ENCODE peak calls at places on chromosomes 12 and 14, in eight cellular contexts. D is NCI-H1092; W is left colon; T is heart left ventricle; M is KG1; P is germinal center; X is activated CD8-positive, alpha-beta memory T cell treated with anti-CD3 and anti-CD28 coated beads, Interleukin-2, amount 50 U/mL, for 48 hours; K is PC-3. Z is an unnamed sample.

GRCh38 chr12:92437452-92437851 is 265.3 kb upstream of the PLEKHG7 start:
- DNase-seq in D (no peak), W (no peak), T (no peak), M (no peak), P (peak; percentile 20), X (no peak), K (no peak), Z (no peak)

GRCh38 chr12:48946206-48946605 is 11.1 kb downstream of the ARF3 start:
- DNase-seq in D (no peak), W (no peak), T (no peak), M (no peak), P (no peak), X (no peak), K (no peak), Z (no peak)

GRCh38 chr12:79451365-79451764 is 239.4 kb downstream of the PAWR start:
- DNase-seq in D (no peak), W (no peak), T (no peak), M (no peak), P (no peak), X (no peak), K (peak; percentile 21), Z (no peak)

GRCh38 chr12:99455350-99456037 is 192.1 kb upstream of the GARIN6 start:
- DNase-seq in D (no peak), W (no peak), T (no peak), M (no peak), P (no peak), X (no peak), K (peak; percentile 88), Z (no peak)

GRCh38 chr14:102777711-102778615 is 714 bp downstream of the TRAF3 start:
- DNase-seq in D (no peak), W (peak; percentile 36), T (peak; percentile 9), M (no peak), P (no peak), X (no peak), K (peak; percentile 18), Z (peak; percentile 19)

GRCh38 chr12:240566-240965 is 22.1 kb downstream of the SLC6A13 start:
- DNase-seq in D (no peak), W (no peak), T (no peak), M (no peak), P (no peak), X (peak; percentile 2), K (no peak), Z (no peak)

GRCh38 chr12:28710882-28711281 is 438.2 kb upstream of the FAR2 start:
- DNase-seq in D (no peak), W (no peak), T (no peak), M (no peak), P (no peak), X (no peak), K (peak; percentile 98), Z (no peak)

GRCh38 chr12:94272280-94272679 is 123.9 kb downstream of the PLXNC1 start:
- DNase-seq in D (no peak), W (no peak), T (no peak), M (no peak), P (no peak), X (no peak), K (no peak), Z (no peak)

GRCh38 chr12:121240484-121241202 is 30.7 kb downstream of the P2RX4 start:
- DNase-seq in D (no peak), W (peak; percentile 74), T (peak; percentile 82), M (peak; percentile 21), P (peak; percentile 83), X (peak; percentile 85), K (no peak), Z (no peak)

GRCh38 chr12:121830134-121830533 is 26.3 kb downstream of the SETD1B start:
- DNase-seq in D (no peak), W (no peak), T (no peak), M (no peak), P (no peak), X (no peak), K (no peak), Z (no peak)

GRCh38 chr12:65025070-65025469 is 96.0 kb downstream of the WIF1 start:
- DNase-seq in D (no peak), W (no peak), T (no peak), M (no peak), P (no peak), X (no peak), K (no peak), Z (no peak)

GRCh38 chr12:20050166-20050565 is 318.2 kb upstream of the PDE3A start:
- DNase-seq in D (no peak), W (no peak), T (no peak), M (no peak), P (no peak), X (no peak), K (no peak), Z (no peak)

GRCh38 chr14:79369359-79370332 is 841.7 kb downstream of the DIO2 start:
- DNase-seq in D (no peak), W (no peak), T (no peak), M (no peak), P (no peak), X (no peak), K (peak; percentile 90), Z (no peak)

GRCh38 chr12:2988494-2988893 is 29.3 kb downstream of the TEAD4 start:
- DNase-seq in D (no peak), W (no peak), T (no peak), M (no peak), P (no peak), X (no peak), K (no peak), Z (no peak)

GRCh38 chr12:28035483-28035882 is 63.0 kb upstream of the PTHLH start:
- DNase-seq in D (no peak), W (no peak), T (no peak), M (no peak), P (no peak), X (no peak), K (peak; percentile 100), Z (no peak)

GRCh38 chr12:23929906-23930305 is 19.6 kb downstream of the SOX5 start:
- DNase-seq in D (no peak), W (no peak), T (no peak), M (no peak), P (no peak), X (no peak), K (no peak), Z (no peak)

GRCh38 chr12:53328043-53328435 is 6.6 kb upstream of the AAAS start:
- DNase-seq in D (no peak), W (no peak), T (no peak), M (no peak), P (no peak), X (no peak), K (no peak), Z (peak; percentile 25)

GRCh38 chr12:2475984-2476383 is 318.8 kb upstream of the FKBP4 start:
- DNase-seq in D (no peak), W (no peak), T (no peak), M (no peak), P (no peak), X (no peak), K (no peak), Z (no peak)

GRCh38 chr14:91299483-91300115 is 55.1 kb upstream of the GPR68 start:
- DNase-seq in D (no peak), W (no peak), T (no peak), M (no peak), P (no peak), X (peak; percentile 74), K (peak; percentile 53), Z (no peak)

GRCh38 chr12:56751712-56752598 is at the start of gene PRIM1:
- DNase-seq in D (peak; percentile 78), W (peak; percentile 89), T (peak; percentile 80), M (peak; percentile 12), P (peak; percentile 93), X (peak; percentile 93), K (peak; percentile 90), Z (peak; percentile 94)

GRCh38 chr12:108446766-108447165 is 68.3 kb upstream of the FICD start:
- DNase-seq in D (no peak), W (no peak), T (no peak), M (no peak), P (no peak), X (no peak), K (no peak), Z (no peak)

GRCh38 chr14:94887591-94887990 is 117.7 kb upstream of the GSC start:
- DNase-seq in D (no peak), W (peak; percentile 9), T (no peak), M (no peak), P (no peak), X (no peak), K (no peak), Z (no peak)

GRCh38 chr12:123105427-123105826 is 45.5 kb downstream of the PITPNM2 start:
- DNase-seq in D (no peak), W (no peak), T (peak; percentile 53), M (no peak), P (no peak), X (no peak), K (no peak), Z (no peak)

GRCh38 chr14:68692916-68693771 is 99.7 kb downstream of the ZFP36L1 start:
- DNase-seq in D (no peak), W (no peak), T (no peak), M (no peak), P (no peak), X (no peak), K (no peak), Z (no peak)

GRCh38 chr14:61406198-61406597 is 84.8 kb downstream of the PRKCH start:
- DNase-seq in D (peak; percentile 53), W (no peak), T (no peak), M (no peak), P (no peak), X (no peak), K (no peak), Z (no peak)

GRCh38 chr12:126952106-126953007 is 1314.6 kb upstream of the TMEM132C start:
- DNase-seq in D (no peak), W (no peak), T (no peak), M (no peak), P (no peak), X (no peak), K (no peak), Z (peak; percentile 4)

GRCh38 chr12:105206686-105207374 is 29.1 kb downstream of the APPL2 start:
- DNase-seq in D (no peak), W (no peak), T (no peak), M (no peak), P (no peak), X (no peak), K (no peak), Z (no peak)

GRCh38 chr14:52834440-52834842 is 43.0 kb upstream of the GNPNAT1 start:
- DNase-seq in D (no peak), W (no peak), T (no peak), M (no peak), P (no peak), X (no peak), K (peak; percentile 92), Z (no peak)

GRCh38 chr12:40002178-40003169 is 103.4 kb downstream of the SLC2A13 start:
- DNase-seq in D (no peak), W (no peak), T (no peak), M (no peak), P (no peak), X (no peak), K (peak; percentile 4), Z (no peak)

GRCh38 chr14:68043752-68044151 is 224.2 kb downstream of the RAD51B start:
- DNase-seq in D (no peak), W (no peak), T (no peak), M (no peak), P (no peak), X (no peak), K (no peak), Z (no peak)

GRCh38 chr12:55822228-55822627 is 4.4 kb downstream of the ORMDL2 start:
- DNase-seq in D (no peak), W (no peak), T (no peak), M (no peak), P (no peak), X (peak; percentile 43), K (peak; percentile 21), Z (no peak)

GRCh38 chr12:88944403-88944802 is 364.1 kb upstream of the KITLG start:
- DNase-seq in D (no peak), W (no peak), T (no peak), M (no peak), P (no peak), X (no peak), K (peak; percentile 84), Z (no peak)

GRCh38 chr12:109551108-109551507 is 22.2 kb downstream of the MMAB start:
- DNase-seq in D (no peak), W (no peak), T (no peak), M (no peak), P (no peak), X (no peak), K (no peak), Z (no peak)

GRCh38 chr12:530308-530707 is 70.6 kb downstream of the B4GALNT3 start:
- DNase-seq in D (no peak), W (no peak), T (no peak), M (no peak), P (no peak), X (no peak), K (no peak), Z (no peak)